ENCODE peak calls at places on chromosomes 12 and 14, in eight cellular contexts. Z, G, E, S, M, L, J and C are unnamed samples.
A peak's percentile ranks its signal among the peaks of the same experiment; 100 is the strongest.

GRCh38 chr12:48454675-48455074 is 17.7 kb upstream of the ANP32D start:
- DNase-seq in Z (peak; percentile 59), G (no peak), E (no peak), S (peak; percentile 8), M (no peak), L (peak; percentile 45), J (peak; percentile 28), C (no peak)

GRCh38 chr14:54686871-54687749 is 120.2 kb downstream of the SAMD4A start:
- DNase-seq in Z (no peak), G (no peak), E (no peak), S (no peak), M (no peak), L (no peak), J (no peak), C (peak; percentile 14)

GRCh38 chr12:26678697-26679660 is 154.0 kb downstream of the ITPR2 start:
- DNase-seq in Z (peak; percentile 60), G (no peak), E (no peak), S (peak; percentile 32), M (no peak), L (no peak), J (no peak), C (peak; percentile 38)

GRCh38 chr12:15700595-15700994 is 88.6 kb downstream of the EPS8 start:
- DNase-seq in Z (no peak), G (peak; percentile 46), E (no peak), S (peak; percentile 95), M (no peak), L (peak; percentile 93), J (no peak), C (no peak)

GRCh38 chr14:68359862-68360552 is 432.9 kb downstream of the ZFP36L1 start:
- DNase-seq in Z (no peak), G (no peak), E (no peak), S (no peak), M (no peak), L (peak; percentile 58), J (no peak), C (peak; percentile 34)

GRCh38 chr14:91244501-91244901 is at the start of gene GPR68:
- DNase-seq in Z (peak; percentile 61), G (no peak), E (peak; percentile 57), S (peak; percentile 73), M (peak; percentile 69), L (no peak), J (no peak), C (peak; percentile 80)

GRCh38 chr14:99655521-99655920 is 10.6 kb downstream of the HHIPL1 start:
- DNase-seq in Z (no peak), G (no peak), E (no peak), S (peak; percentile 71), M (no peak), L (no peak), J (no peak), C (no peak)

GRCh38 chr12:110010853-110011835 is 11.9 kb downstream of the ANKRD13A start:
- DNase-seq in Z (no peak), G (peak; percentile 62), E (no peak), S (no peak), M (peak; percentile 76), L (no peak), J (no peak), C (no peak)

GRCh38 chr12:127306604-127307215 is 960.3 kb upstream of the TMEM132C start:
- DNase-seq in Z (no peak), G (no peak), E (no peak), S (no peak), M (no peak), L (no peak), J (no peak), C (peak; percentile 17)

GRCh38 chr14:64337901-64338615 is 43.9 kb upstream of the ESR2 start:
- DNase-seq in Z (peak; percentile 92), G (no peak), E (peak; percentile 77), S (peak; percentile 58), M (no peak), L (peak; percentile 56), J (no peak), C (peak; percentile 32)

GRCh38 chr12:121536929-121537813 is 43.7 kb downstream of the KDM2B start:
- DNase-seq in Z (peak; percentile 75), G (peak; percentile 82), E (peak; percentile 71), S (peak; percentile 77), M (peak; percentile 75), L (no peak), J (peak; percentile 43), C (peak; percentile 53)

GRCh38 chr12:6959376-6960290 is 8.5 kb downstream of the PTPN6 start:
- DNase-seq in Z (no peak), G (no peak), E (peak; percentile 7), S (no peak), M (no peak), L (no peak), J (no peak), C (no peak)

GRCh38 chr12:6961695-6962284 is 8.7 kb downstream of the PHB2 start:
- DNase-seq in Z (peak; percentile 91), G (no peak), E (peak; percentile 90), S (peak; percentile 77), M (no peak), L (peak; percentile 69), J (no peak), C (peak; percentile 76)

GRCh38 chr12:6961278-6961694 is 9.2 kb downstream of the PHB2 start:
- DNase-seq in Z (no peak), G (no peak), E (peak; percentile 57), S (no peak), M (peak; percentile 98), L (peak; percentile 76), J (peak; percentile 94), C (no peak)

GRCh38 chr12:6958609-6959375 is 7.6 kb downstream of the PTPN6 start:
- DNase-seq in Z (no peak), G (no peak), E (no peak), S (no peak), M (peak; percentile 91), L (no peak), J (peak; percentile 86), C (no peak)

GRCh38 chr12:6960291-6961277 is 9.4 kb downstream of the PTPN6 start:
- DNase-seq in Z (no peak), G (no peak), E (no peak), S (peak; percentile 38), M (peak; percentile 50), L (no peak), J (no peak), C (no peak)
- H3K4me3 ChIP-seq in Z (peak overlapping the region; percentile 95), G (peak overlapping the region; percentile 95), E (peak overlapping the region; percentile 55), S (no peak overlapping the region), M (peak overlapping the region; percentile 19), L (no peak overlapping the region), J (peak overlapping the region; percentile 18), C (no peak overlapping the region)

GRCh38 chr12:54059668-54060067 is 6.0 kb downstream of the HOXC4 start:
- DNase-seq in Z (no peak), G (no peak), E (no peak), S (no peak), M (no peak), L (no peak), J (no peak), C (no peak)
- H3K27me3 ChIP-seq in Z (peaks cover 100% of the 10 kb centered on the region), G (no peaks in the 10 kb centered on the region), E (no peaks in the 10 kb centered on the region), S (peaks cover 51% of the 10 kb centered on the region), M (peaks cover 31% of the 10 kb centered on the region), L (peaks cover 48% of the 10 kb centered on the region), J (no peaks in the 10 kb centered on the region), C (no peaks in the 10 kb centered on the region)

GRCh38 chr14:102579696-102580551 is 12.5 kb upstream of the RCOR1 start:
- DNase-seq in Z (no peak), G (no peak), E (peak; percentile 59), S (peak; percentile 76), M (no peak), L (peak; percentile 64), J (no peak), C (peak; percentile 15)
- H3K4me3 ChIP-seq in Z (no peak overlapping the region), G (no peak overlapping the region), E (no peak overlapping the region), S (no peak overlapping the region), M (no peak overlapping the region), L (no peak overlapping the region), J (no peak overlapping the region), C (no peak overlapping the region)

GRCh38 chr12:53899230-53899629 is 39.4 kb upstream of the HOXC13 start:
- DNase-seq in Z (no peak), G (no peak), E (no peak), S (no peak), M (no peak), L (no peak), J (no peak), C (no peak)
- H3K27me3 ChIP-seq in Z (peaks cover 22% of the 10 kb centered on the region), G (no peaks in the 10 kb centered on the region), E (peaks cover 64% of the 10 kb centered on the region), S (peaks cover 7% of the 10 kb centered on the region), M (peaks cover 8% of the 10 kb centered on the region), L (peaks cover 5% of the 10 kb centered on the region), J (no peaks in the 10 kb centered on the region), C (no peaks in the 10 kb centered on the region)

GRCh38 chr12:124387510-124387855 is 92.6 kb downstream of the RFLNA start:
- DNase-seq in Z (no peak), G (no peak), E (no peak), S (no peak), M (no peak), L (no peak), J (no peak), C (no peak)
- H3K4me3 ChIP-seq in Z (no peak overlapping the region), G (no peak overlapping the region), E (no peak overlapping the region), S (peak overlapping the region; percentile 97), M (no peak overlapping the region), L (no peak overlapping the region), J (no peak overlapping the region), C (no peak overlapping the region)

GRCh38 chr12:4850857-4851380 is 58.8 kb upstream of the KCNA1 start:
- DNase-seq in Z (no peak), G (no peak), E (no peak), S (no peak), M (no peak), L (no peak), J (no peak), C (no peak)
- H3K27me3 ChIP-seq in Z (no peaks in the 10 kb centered on the region), G (no peaks in the 10 kb centered on the region), E (peaks cover 11% of the 10 kb centered on the region), S (peaks cover 3% of the 10 kb centered on the region), M (no peaks in the 10 kb centered on the region), L (no peaks in the 10 kb centered on the region), J (no peaks in the 10 kb centered on the region), C (no peaks in the 10 kb centered on the region)

GRCh38 chr14:104967144-104967413 is 11.1 kb downstream of the AHNAK2 start:
- DNase-seq in Z (no peak), G (no peak), E (no peak), S (no peak), M (no peak), L (no peak), J (no peak), C (no peak)
- H3K4me3 ChIP-seq in Z (peak overlapping the region; percentile 61), G (no peak overlapping the region), E (peak overlapping the region; percentile 52), S (no peak overlapping the region), M (no peak overlapping the region), L (peak overlapping the region; percentile 72), J (no peak overlapping the region), C (no peak overlapping the region)